ENCODE peak calls at places on chromosomes 3 and 15, in eight cellular contexts. One of them, this sample, is unnamed.

GRCh38 chr3:184320099-184320445 is 5.7 kb downstream of the EIF4G1 start:
- DNase-seq in upper lobe of left lung: peak; percentile 79
- DNase-seq in heart left ventricle: peak; percentile 97
- DNase-seq in sigmoid colon: peak; percentile 99
- DNase-seq in Peyer's patch: peak; percentile 94
- DNase-seq in GM12878: no peak
- DNase-seq in stomach: peak; percentile 98
- DNase-seq in adrenal gland: peak; percentile 99
- DNase-seq in this sample: peak; percentile 98

GRCh38 chr3:194485876-194486539 is 794 bp downstream of the ATP13A3 start:
- DNase-seq in upper lobe of left lung: peak; percentile 92
- DNase-seq in heart left ventricle: peak; percentile 48
- DNase-seq in sigmoid colon: peak; percentile 78
- DNase-seq in Peyer's patch: peak; percentile 66
- DNase-seq in GM12878: no peak
- DNase-seq in stomach: peak; percentile 33
- DNase-seq in adrenal gland: peak; percentile 55
- DNase-seq in this sample: peak; percentile 28

GRCh38 chr3:150169279-150169970 is 198.7 kb upstream of the PFN2 start:
- DNase-seq in upper lobe of left lung: no peak
- DNase-seq in heart left ventricle: peak; percentile 32
- DNase-seq in sigmoid colon: no peak
- DNase-seq in Peyer's patch: no peak
- DNase-seq in GM12878: no peak
- DNase-seq in stomach: no peak
- DNase-seq in adrenal gland: no peak
- DNase-seq in this sample: no peak

GRCh38 chr15:68183886-68184285 is 21.2 kb downstream of the CALML4 start:
- DNase-seq in upper lobe of left lung: no peak
- DNase-seq in heart left ventricle: no peak
- DNase-seq in sigmoid colon: no peak
- DNase-seq in Peyer's patch: no peak
- DNase-seq in GM12878: no peak
- DNase-seq in stomach: no peak
- DNase-seq in adrenal gland: no peak
- DNase-seq in this sample: no peak

GRCh38 chr3:66136597-66136996 is 84.2 kb upstream of the SLC25A26 start:
- DNase-seq in upper lobe of left lung: no peak
- DNase-seq in heart left ventricle: no peak
- DNase-seq in sigmoid colon: no peak
- DNase-seq in Peyer's patch: no peak
- DNase-seq in GM12878: no peak
- DNase-seq in stomach: no peak
- DNase-seq in adrenal gland: no peak
- DNase-seq in this sample: no peak

GRCh38 chr3:29922990-29923746 is 642.3 kb downstream of the RBMS3 start:
- DNase-seq in upper lobe of left lung: no peak
- DNase-seq in heart left ventricle: peak; percentile 42
- DNase-seq in sigmoid colon: peak; percentile 65
- DNase-seq in Peyer's patch: no peak
- DNase-seq in GM12878: no peak
- DNase-seq in stomach: no peak
- DNase-seq in adrenal gland: no peak
- DNase-seq in this sample: peak; percentile 7

GRCh38 chr3:127037021-127037400 is 54.1 kb downstream of the PLXNA1 start:
- DNase-seq in upper lobe of left lung: peak; percentile 61
- DNase-seq in heart left ventricle: no peak
- DNase-seq in sigmoid colon: peak; percentile 29
- DNase-seq in Peyer's patch: no peak
- DNase-seq in GM12878: no peak
- DNase-seq in stomach: no peak
- DNase-seq in adrenal gland: peak; percentile 8
- DNase-seq in this sample: no peak

GRCh38 chr3:3772920-3773319 is 26.3 kb upstream of the LRRN1 start:
- DNase-seq in upper lobe of left lung: no peak
- DNase-seq in heart left ventricle: no peak
- DNase-seq in sigmoid colon: no peak
- DNase-seq in Peyer's patch: no peak
- DNase-seq in GM12878: no peak
- DNase-seq in stomach: no peak
- DNase-seq in adrenal gland: no peak
- DNase-seq in this sample: no peak

GRCh38 chr3:183823963-183824362 is 1.4 kb downstream of the MAP6D1 start:
- DNase-seq in upper lobe of left lung: no peak
- DNase-seq in heart left ventricle: no peak
- DNase-seq in sigmoid colon: no peak
- DNase-seq in Peyer's patch: peak; percentile 4
- DNase-seq in GM12878: no peak
- DNase-seq in stomach: no peak
- DNase-seq in adrenal gland: no peak
- DNase-seq in this sample: no peak

GRCh38 chr3:55658297-55659022 is 171.4 kb upstream of the WNT5A start:
- DNase-seq in upper lobe of left lung: no peak
- DNase-seq in heart left ventricle: no peak
- DNase-seq in sigmoid colon: no peak
- DNase-seq in Peyer's patch: no peak
- DNase-seq in GM12878: peak; percentile 40
- DNase-seq in stomach: no peak
- DNase-seq in adrenal gland: no peak
- DNase-seq in this sample: no peak

GRCh38 chr3:55660642-55661041 is 173.5 kb upstream of the WNT5A start:
- DNase-seq in upper lobe of left lung: no peak
- DNase-seq in heart left ventricle: no peak
- DNase-seq in sigmoid colon: no peak
- DNase-seq in Peyer's patch: no peak
- DNase-seq in GM12878: no peak
- DNase-seq in stomach: no peak
- DNase-seq in adrenal gland: no peak
- DNase-seq in this sample: no peak

GRCh38 chr3:55661141-55661540 is 174.0 kb upstream of the WNT5A start:
- DNase-seq in upper lobe of left lung: no peak
- DNase-seq in heart left ventricle: no peak
- DNase-seq in sigmoid colon: no peak
- DNase-seq in Peyer's patch: no peak
- DNase-seq in GM12878: peak; percentile 45
- DNase-seq in stomach: no peak
- DNase-seq in adrenal gland: no peak
- DNase-seq in this sample: no peak

GRCh38 chr3:55659023-55659355 is 171.9 kb upstream of the WNT5A start:
- DNase-seq in upper lobe of left lung: no peak
- DNase-seq in heart left ventricle: no peak
- DNase-seq in sigmoid colon: no peak
- DNase-seq in Peyer's patch: no peak
- DNase-seq in GM12878: no peak
- DNase-seq in stomach: no peak
- DNase-seq in adrenal gland: no peak
- DNase-seq in this sample: no peak

DNA sequence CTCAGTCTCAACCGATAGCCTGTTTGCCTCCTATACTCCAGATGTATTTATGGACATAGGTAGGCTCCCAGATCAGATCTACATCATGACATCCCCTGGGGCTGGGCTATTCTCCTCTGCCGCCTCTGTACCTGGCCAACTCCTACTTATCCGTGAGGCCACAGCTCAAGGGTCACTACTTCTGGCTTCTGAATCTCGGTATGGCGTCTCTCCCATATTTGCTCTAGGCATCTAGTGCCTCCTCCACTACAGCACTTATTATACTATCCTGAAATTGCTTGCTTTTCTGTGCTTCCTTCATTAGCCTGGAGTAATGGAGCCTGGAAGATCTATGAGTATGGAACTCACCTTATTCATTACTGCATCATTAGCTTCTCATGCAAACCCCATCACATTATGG is 172.6 kb upstream of the WNT5A start:
- DNase-seq in upper lobe of left lung: no peak
- DNase-seq in heart left ventricle: no peak
- DNase-seq in sigmoid colon: no peak
- DNase-seq in Peyer's patch: no peak
- DNase-seq in GM12878: no peak
- DNase-seq in stomach: no peak
- DNase-seq in adrenal gland: no peak
- DNase-seq in this sample: no peak
- H3K4me3 ChIP-seq in upper lobe of left lung: no peak overlapping the region
- H3K4me3 ChIP-seq in heart left ventricle: no peak overlapping the region
- H3K4me3 ChIP-seq in sigmoid colon: no peak overlapping the region
- H3K4me3 ChIP-seq in Peyer's patch: no peak overlapping the region
- H3K4me3 ChIP-seq in GM12878: no peak overlapping the region
- H3K4me3 ChIP-seq in stomach: no peak overlapping the region
- H3K4me3 ChIP-seq in adrenal gland: no peak overlapping the region
- H3K4me3 ChIP-seq in this sample: no peak overlapping the region

GRCh38 chr3:27484002-27484844 is at the start of gene SLC4A7:
- DNase-seq in upper lobe of left lung: peak; percentile 100
- DNase-seq in heart left ventricle: peak; percentile 97
- DNase-seq in sigmoid colon: peak; percentile 99
- DNase-seq in Peyer's patch: peak; percentile 99
- DNase-seq in GM12878: peak; percentile 71
- DNase-seq in stomach: peak; percentile 99
- DNase-seq in adrenal gland: peak; percentile 99
- DNase-seq in this sample: peak; percentile 97
- TF ChIP-seq POLR2A in upper lobe of left lung: peak; percentile 99
- TF ChIP-seq POLR2A in heart left ventricle: peak; percentile 97
- TF ChIP-seq POLR2A in sigmoid colon: peak; percentile 70
- TF ChIP-seq POLR2A in Peyer's patch: peak; percentile 97
- TF ChIP-seq POLR2A in GM12878: peak; percentile 96
- TF ChIP-seq POLR2A in stomach: peak; percentile 36
- TF ChIP-seq POLR2A in adrenal gland: peak; percentile 96
- TF ChIP-seq POLR2A in this sample: peak; percentile 93

DNA sequence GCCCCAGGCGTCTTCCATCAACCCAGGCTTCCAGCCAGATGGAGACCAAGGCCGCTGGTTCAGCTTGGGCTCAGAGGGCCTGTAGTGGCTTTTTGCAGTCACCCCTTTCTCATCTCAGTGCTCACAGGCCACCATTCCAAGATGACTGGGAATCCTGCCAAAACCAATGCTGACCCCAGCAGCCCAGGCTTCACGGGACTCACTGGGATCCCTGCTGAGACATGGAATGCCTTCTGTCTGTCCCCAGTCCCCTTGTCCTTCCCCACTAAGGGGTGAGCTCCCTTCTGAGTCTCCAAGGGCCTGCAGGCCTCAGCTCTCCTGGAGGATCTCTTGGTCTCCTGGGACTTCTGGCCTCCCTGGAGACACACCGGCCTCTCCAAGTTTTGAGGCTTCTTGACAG is 77.4 kb upstream of the SEC13 start:
- DNase-seq in upper lobe of left lung: no peak
- DNase-seq in heart left ventricle: no peak
- DNase-seq in sigmoid colon: no peak
- DNase-seq in Peyer's patch: no peak
- DNase-seq in GM12878: no peak
- DNase-seq in stomach: no peak
- DNase-seq in adrenal gland: no peak
- DNase-seq in this sample: no peak
- H3K27me3 ChIP-seq in upper lobe of left lung: no peaks in the 10 kb centered on the region
- H3K27me3 ChIP-seq in heart left ventricle: no peaks in the 10 kb centered on the region
- H3K27me3 ChIP-seq in sigmoid colon: no peaks in the 10 kb centered on the region
- H3K27me3 ChIP-seq in Peyer's patch: no peaks in the 10 kb centered on the region
- H3K27me3 ChIP-seq in GM12878: no peaks in the 10 kb centered on the region
- H3K27me3 ChIP-seq in stomach: no peaks in the 10 kb centered on the region
- H3K27me3 ChIP-seq in adrenal gland: no peaks in the 10 kb centered on the region
- H3K27me3 ChIP-seq in this sample: no peaks in the 10 kb centered on the region

DNA sequence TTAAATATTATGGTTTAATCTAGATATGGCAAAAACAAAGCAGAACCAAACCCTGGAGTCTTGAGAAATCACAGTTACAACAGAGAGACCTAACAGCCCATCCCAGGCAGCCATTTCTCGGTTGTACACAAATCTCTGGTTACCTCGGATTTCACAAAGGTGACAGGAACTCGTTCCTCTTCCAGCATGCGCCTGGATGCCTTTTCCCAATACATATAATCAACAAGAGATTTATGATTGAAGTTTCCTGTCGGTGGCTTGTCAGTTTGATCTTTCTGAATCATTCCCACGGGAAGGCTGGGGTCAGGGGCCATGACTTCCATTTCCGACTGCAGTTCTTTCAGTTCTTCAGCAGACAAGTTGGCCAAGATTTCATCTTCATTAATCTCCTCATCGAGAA is 445 bp downstream of the LMOD3 start:
- DNase-seq in upper lobe of left lung: no peak
- DNase-seq in heart left ventricle: no peak
- DNase-seq in sigmoid colon: no peak
- DNase-seq in Peyer's patch: no peak
- DNase-seq in GM12878: no peak
- DNase-seq in stomach: no peak
- DNase-seq in adrenal gland: no peak
- DNase-seq in this sample: no peak
- H3K4me3 ChIP-seq in upper lobe of left lung: no peak overlapping the region
- H3K4me3 ChIP-seq in heart left ventricle: peak overlapping the region; percentile 21
- H3K4me3 ChIP-seq in sigmoid colon: no peak overlapping the region
- H3K4me3 ChIP-seq in Peyer's patch: no peak overlapping the region
- H3K4me3 ChIP-seq in GM12878: no peak overlapping the region
- H3K4me3 ChIP-seq in stomach: no peak overlapping the region
- H3K4me3 ChIP-seq in adrenal gland: no peak overlapping the region
- H3K4me3 ChIP-seq in this sample: no peak overlapping the region

GRCh38 chr3:195865752-195866151 is 42.6 kb downstream of the TNK2 start:
- DNase-seq in upper lobe of left lung: peak; percentile 62
- DNase-seq in heart left ventricle: no peak
- DNase-seq in sigmoid colon: no peak
- DNase-seq in Peyer's patch: peak; percentile 43
- DNase-seq in GM12878: no peak
- DNase-seq in stomach: no peak
- DNase-seq in adrenal gland: no peak
- DNase-seq in this sample: no peak
- TF ChIP-seq POLR2A in upper lobe of left lung: no peak
- TF ChIP-seq POLR2A in heart left ventricle: no peak
- TF ChIP-seq POLR2A in sigmoid colon: no peak
- TF ChIP-seq POLR2A in Peyer's patch: no peak
- TF ChIP-seq POLR2A in GM12878: no peak
- TF ChIP-seq POLR2A in stomach: no peak
- TF ChIP-seq POLR2A in adrenal gland: no peak
- TF ChIP-seq POLR2A in this sample: no peak